ENCODE peak calls at places on chromosomes 1 and 21, in five cellular contexts. K, W, M, B and T are unnamed samples.

GRCh38 chr1:92186081-92186480 is 31.6 kb upstream of the C1orf146 start:
- DNase-seq in M (no peak), B (peak), K (no peak), W (no peak), T (no peak)

GRCh38 chr1:153353226-153353947 is 4.3 kb upstream of the S100A9 start:
- DNase-seq in W (no peak), B (peak), K (no peak), M (peak), T (no peak)

GRCh38 chr1:247111636-247112478 is 7.7 kb upstream of the ZNF669 start:
- DNase-seq in K (no peak), W (peak), B (peak), M (peak), T (peak)

GRCh38 chr1:228379165-228379460 is 27.5 kb downstream of the TRIM11 start:
- DNase-seq in K (no peak), M (no peak), W (no peak), B (peak), T (no peak)

GRCh38 chr1:72115290-72115689 is 167.0 kb downstream of the NEGR1 start:
- DNase-seq in M (no peak), W (no peak), B (no peak), K (no peak), T (no peak)

GRCh38 chr1:87329756-87330200 is 1.1 kb downstream of the LMO4 start:
- DNase-seq in B (no peak), M (peak), K (no peak), W (no peak), T (no peak)

GRCh38 chr21:39954570-39954969 is 87.3 kb downstream of the PCP4 start:
- DNase-seq in K (no peak), W (no peak), M (no peak), B (no peak), T (no peak)

GRCh38 chr1:7755448-7755847 is 15.6 kb upstream of the VAMP3 start:
- DNase-seq in B (no peak), W (no peak), M (peak), K (no peak), T (no peak)

GRCh38 chr1:53896673-53897229 is 2.8 kb downstream of the DIO1 start:
- DNase-seq in K (no peak), B (peak), M (peak), W (no peak), T (no peak)

GRCh38 chr1:18919949-18920348 is 17.6 kb upstream of the ALDH4A1 start:
- DNase-seq in W (no peak), B (no peak), K (no peak), M (no peak), T (no peak)

GRCh38 chr1:13830616-13831280 is 130.8 kb downstream of the PRDM2 start:
- DNase-seq in K (no peak), M (no peak), W (no peak), B (no peak), T (no peak)

GRCh38 chr1:158203693-158204457 is 23.2 kb downstream of the CD1D start:
- DNase-seq in M (peak), B (peak), W (peak), K (no peak), T (no peak)

GRCh38 chr21:43866659-43867331 is 1.8 kb downstream of the AGPAT3 start:
- DNase-seq in W (no peak), B (no peak), K (no peak), M (peak), T (no peak)

GRCh38 chr1:211356723-211357418 is 30.2 kb downstream of the TRAF5 start:
- DNase-seq in M (no peak), B (peak), W (no peak), K (no peak), T (no peak)

GRCh38 chr1:62391369-62391971 is 45.4 kb upstream of the USP1 start:
- DNase-seq in K (no peak), M (peak), W (no peak), B (no peak), T (no peak)

GRCh38 chr21:46052703-46053651 is 44.9 kb upstream of the COL6A2 start:
- DNase-seq in K (no peak), B (peak), M (peak), W (peak), T (no peak)

GRCh38 chr1:21182181-21182711 is 5.5 kb upstream of the EIF4G3 start:
- DNase-seq in W (no peak), K (no peak), M (no peak), B (peak), T (no peak)

GRCh38 chr21:43740497-43741156 is 21.7 kb downstream of the PDXK start:
- DNase-seq in K (no peak), B (peak), M (no peak), W (no peak), T (no peak)

GRCh38 chr1:27436204-27437159 is 44.1 kb downstream of the GPR3 start:
- DNase-seq in W (no peak), B (peak), M (peak), K (no peak), T (no peak)

GRCh38 chr1:62621907-62622306 is 24.6 kb downstream of the ANGPTL3 start:
- DNase-seq in K (no peak), B (peak), M (peak), W (peak), T (no peak)

GRCh38 chr1:116508984-116509980 is 61.5 kb downstream of the CD58 start:
- DNase-seq in K (no peak), W (no peak), M (peak), B (peak), T (no peak)

GRCh38 chr21:14880922-14881321 is 183.9 kb downstream of the NRIP1 start:
- DNase-seq in M (peak), B (no peak), W (no peak), K (no peak), T (no peak)

GRCh38 chr1:157292809-157293564 is 154.8 kb upstream of the ETV3 start:
- DNase-seq in K (no peak), B (no peak), M (no peak), W (no peak), T (no peak)

GRCh38 chr1:22855668-22856606 is 116.7 kb downstream of the LACTBL1 start:
- DNase-seq in M (no peak), K (no peak), W (no peak), B (no peak), T (no peak)

GRCh38 chr1:9927259-9927658 is 15.9 kb downstream of the LZIC start:
- DNase-seq in B (no peak), W (no peak), K (no peak), M (no peak), T (no peak)

GRCh38 chr1:24643362-24644346 is 552 bp downstream of the SRRM1 start:
- DNase-seq in K (no peak), M (peak), W (peak), B (peak), T (no peak)

GRCh38 chr1:59669752-59670312 is 144.9 kb upstream of the HOOK1 start:
- DNase-seq in B (peak), W (peak), M (no peak), K (no peak), T (no peak)

GRCh38 chr1:44700573-44700972 is 26.1 kb downstream of the ARMH1 start:
- DNase-seq in W (no peak), K (no peak), B (no peak), M (peak), T (no peak)

GRCh38 chr1:110608247-110608646 is 2.1 kb upstream of the KCNA2 start:
- DNase-seq in W (no peak), M (no peak), B (no peak), K (no peak), T (no peak)

GRCh38 chr1:173429517-173430477 is 47.3 kb upstream of the PRDX6 start:
- DNase-seq in B (peak), M (peak), K (peak), W (peak), T (peak)

GRCh38 chr1:180183426-180183825 is 28.8 kb downstream of the QSOX1 start:
- DNase-seq in W (no peak), B (no peak), K (no peak), M (no peak), T (no peak)

GRCh38 chr1:145757420-145757819 is 38.1 kb downstream of the CD160 start:
- DNase-seq in W (no peak), B (peak), K (no peak), M (no peak), T (no peak)

GRCh38 chr1:226675720-226676357 is 63.2 kb downstream of the ITPKB start:
- DNase-seq in B (no peak), K (no peak), W (no peak), M (no peak), T (no peak)